ENCODE peak calls at places on chromosomes 7 and 10, in six cellular contexts. M is stomach, W is transverse colon, R is spleen, Z is upper lobe of left lung, Y is HCT116. X is an unnamed sample.
A peak's percentile ranks its signal among the peaks of the same experiment; 100 is the strongest.

GRCh38 chr7:158357106-158357897 is 230.3 kb downstream of the PTPRN2 start:
- DNase-seq in Z (peak; percentile 15), W (no peak), M (no peak), Y (no peak), R (peak; percentile 57), X (no peak)

GRCh38 chr10:124543971-124544370 is 82.3 kb downstream of the LHPP start:
- DNase-seq in Y (no peak), Z (no peak), W (no peak), M (no peak), R (no peak), X (no peak)

GRCh38 chr7:22083711-22084289 is 138.1 kb upstream of the CDCA7L start:
- DNase-seq in Z (no peak), Y (no peak), M (no peak), W (no peak), R (no peak), X (no peak)

GRCh38 chr7:70710011-70710480 is 421.9 kb upstream of the GALNT17 start:
- DNase-seq in W (no peak), Z (no peak), R (no peak), M (no peak), Y (no peak), X (peak; percentile 54)

GRCh38 chr7:116284390-116284789 is 74.1 kb downstream of the TES start:
- DNase-seq in W (no peak), R (no peak), Z (no peak), Y (no peak), M (no peak), X (no peak)

GRCh38 chr10:47257396-47258120 is 42.4 kb upstream of the GDF10 start:
- DNase-seq in M (no peak), Y (no peak), W (no peak), Z (no peak), R (no peak), X (no peak)

GRCh38 chr7:19620470-19620869 is 88.4 kb downstream of the POLR1F start:
- DNase-seq in Y (no peak), W (no peak), R (no peak), Z (no peak), M (no peak), X (no peak)

GRCh38 chr7:44608916-44609648 is 2.7 kb downstream of the OGDH start:
- DNase-seq in Z (no peak), R (no peak), Y (no peak), M (no peak), W (no peak), X (no peak)

GRCh38 chr7:27245124-27245797 is 2.7 kb downstream of the EVX1 start:
- DNase-seq in Z (no peak), Y (no peak), M (no peak), R (no peak), W (no peak), X (no peak)

GRCh38 chr7:75888464-75889222 is 9.8 kb downstream of the RHBDD2 start:
- DNase-seq in R (no peak), Y (no peak), M (peak; percentile 52), Z (peak; percentile 73), W (no peak), X (peak; percentile 30)

GRCh38 chr7:135597926-135598305 is 40.2 kb downstream of the NUP205 start:
- DNase-seq in Y (no peak), W (no peak), Z (no peak), M (no peak), R (no peak), X (no peak)

GRCh38 chr7:142476077-142476476 is 218.2 kb upstream of the PRSS58 start:
- DNase-seq in Y (no peak), R (no peak), M (no peak), W (no peak), Z (no peak), X (no peak)

GRCh38 chr7:28812641-28813040 is 145.5 kb downstream of the TRIL start:
- DNase-seq in Z (no peak), W (no peak), R (no peak), M (no peak), Y (no peak), X (no peak)

DNA sequence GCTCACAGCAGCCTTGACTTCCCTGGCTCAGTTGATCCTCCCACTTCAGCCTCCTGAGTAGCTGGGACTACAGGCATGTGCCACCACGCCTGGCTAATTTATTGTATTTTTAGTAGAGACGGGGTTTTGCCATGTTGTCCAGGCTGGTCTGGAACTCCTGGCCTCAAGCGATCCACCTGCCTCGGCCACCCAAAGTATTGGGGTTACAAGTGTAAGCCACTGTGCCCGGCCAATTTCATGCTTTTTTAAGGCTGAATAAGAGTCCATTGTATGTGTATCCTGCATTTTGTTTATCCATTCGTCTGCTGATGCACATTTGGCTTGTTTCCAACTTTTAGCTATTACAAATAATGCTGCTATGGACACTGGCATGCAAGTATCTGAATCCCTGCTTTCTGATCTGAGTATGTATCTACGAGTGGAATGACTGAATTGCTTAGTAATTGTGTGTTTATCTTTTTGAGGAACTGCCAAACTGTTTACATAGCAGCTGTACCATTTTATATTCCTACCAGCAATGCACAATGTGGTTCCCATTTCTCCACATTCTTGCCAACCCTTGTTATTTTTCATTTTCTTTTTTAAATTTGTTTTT is 37.3 kb upstream of the TPST1 start:
- DNase-seq in Z (no peak), W (no peak), M (no peak), Y (no peak), R (no peak), X (no peak)
- TF ChIP-seq POLR2AphosphoS5 in Z (no peak), W (no peak), M (no peak), Y (no peak), R (no peak), X (no peak)

DNA sequence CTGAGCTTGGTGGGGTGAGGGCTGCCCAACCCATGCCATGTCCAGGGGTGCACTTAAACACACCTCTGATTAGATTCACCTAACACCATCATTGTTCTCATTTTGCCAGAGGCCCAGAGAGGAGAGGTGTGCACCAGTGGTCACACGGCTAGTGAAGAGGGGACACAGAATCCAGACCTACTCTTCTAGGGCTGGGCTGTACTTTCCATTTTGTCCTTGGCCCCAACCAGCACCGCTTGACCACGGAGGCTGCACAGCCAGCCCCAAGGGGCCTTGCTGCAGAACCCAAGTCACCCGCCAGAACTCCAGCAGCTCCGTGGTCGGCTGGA is 246 bp upstream of the WDFY4 start:
- DNase-seq in W (no peak), M (no peak), Z (no peak), R (no peak), Y (no peak), X (no peak)
- H3K4me3 ChIP-seq in W (no peak overlapping the region), M (no peak overlapping the region), Z (peak overlapping the region; percentile 41), R (peak overlapping the region; percentile 42), Y (no peak overlapping the region), X (no peak overlapping the region)

GRCh38 chr10:122494173-122494820 is 32.9 kb downstream of the HTRA1 start:
- DNase-seq in M (no peak), Y (no peak), R (no peak), Z (no peak), W (no peak), X (no peak)

GRCh38 chr10:122494833-122495232 is 33.5 kb downstream of the HTRA1 start:
- DNase-seq in Z (no peak), R (no peak), M (no peak), W (no peak), Y (peak; percentile 89), X (no peak)

GRCh38 chr10:122492006-122492405 is 30.7 kb downstream of the HTRA1 start:
- DNase-seq in Z (no peak), Y (no peak), W (no peak), R (no peak), M (no peak), X (no peak)

GRCh38 chr10:122492955-122493597 is 31.7 kb downstream of the HTRA1 start:
- DNase-seq in Y (no peak), W (no peak), R (no peak), M (no peak), Z (no peak), X (no peak)

DNA sequence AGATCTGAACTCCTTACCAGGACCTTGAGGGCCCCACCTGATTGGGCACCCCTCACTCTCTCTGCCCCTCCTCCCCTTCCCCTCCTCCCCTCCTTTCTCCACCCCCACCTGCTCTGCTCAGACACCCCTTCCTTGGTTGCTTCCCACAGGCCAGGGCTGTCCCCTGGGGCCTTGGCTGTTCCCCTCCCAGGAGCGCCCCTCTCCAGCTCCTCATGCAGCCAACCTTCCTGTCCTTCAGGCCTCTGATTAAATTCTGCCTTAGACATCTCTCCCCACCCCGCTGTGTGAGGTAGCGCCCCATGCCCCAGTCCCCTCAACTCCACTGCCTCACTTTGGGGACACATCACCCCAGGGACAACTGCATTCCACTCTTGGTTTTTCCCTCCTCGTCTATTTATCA is 32.4 kb downstream of the HTRA1 start:
- DNase-seq in Y (no peak), R (no peak), Z (no peak), W (no peak), M (no peak), X (no peak)
- H3K9me3 ChIP-seq in Y (no peaks in the 10 kb centered on the region), R (no peaks in the 10 kb centered on the region), Z (no peaks in the 10 kb centered on the region), W (no peaks in the 10 kb centered on the region), M (no peaks in the 10 kb centered on the region), X (no peaks in the 10 kb centered on the region)

GRCh38 chr7:52569151-52569550 is 466.3 kb upstream of the POM121L12 start:
- DNase-seq in M (no peak), Z (no peak), Y (no peak), R (no peak), W (no peak), X (no peak)

GRCh38 chr7:52565980-52566379 is 469.5 kb upstream of the POM121L12 start:
- DNase-seq in Y (no peak), R (no peak), M (no peak), Z (no peak), W (no peak), X (no peak)
- TF ChIP-seq POLR2AphosphoS5 in Y (no peak), R (no peak), M (no peak), Z (no peak), W (no peak), X (no peak)

DNA sequence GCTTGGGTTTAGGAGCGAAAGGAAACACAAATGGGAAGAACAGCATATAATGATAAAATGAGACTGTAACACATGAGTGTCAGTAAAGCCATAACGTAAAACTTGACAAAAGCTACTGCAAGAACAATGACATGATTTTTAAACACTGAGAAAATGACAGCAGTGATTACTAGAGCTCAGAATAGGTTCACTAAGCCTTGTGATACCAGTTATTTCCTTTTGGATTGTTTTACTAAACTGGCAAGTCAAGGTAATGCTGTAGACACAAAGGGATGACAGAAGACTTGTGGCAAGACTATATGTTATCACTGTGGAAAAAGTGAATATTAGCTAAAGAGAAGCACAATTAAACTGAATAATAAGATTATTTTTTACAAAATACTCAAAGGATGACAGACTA is 12.7 kb downstream of the NCOA4 start:
- DNase-seq in R (no peak), Y (no peak), Z (no peak), W (no peak), M (no peak), X (no peak)
- H3K4me3 ChIP-seq in R (no peak overlapping the region), Y (no peak overlapping the region), Z (no peak overlapping the region), W (no peak overlapping the region), M (no peak overlapping the region), X (no peak overlapping the region)

GRCh38 chr10:37268266-37268665 is 142.9 kb downstream of the ANKRD30A start:
- DNase-seq in R (no peak), Z (no peak), Y (no peak), W (no peak), M (no peak), X (no peak)
- H3K9me3 ChIP-seq in R (peaks cover 5% of the 10 kb centered on the region), Z (no peaks in the 10 kb centered on the region), Y (peaks cover 24% of the 10 kb centered on the region), W (no peaks in the 10 kb centered on the region), M (no peaks in the 10 kb centered on the region), X (no peaks in the 10 kb centered on the region)